ENCODE peak calls at places on chromosomes 11 and 22, in seven cellular contexts. O is ovary, W is sigmoid colon, E is heart left ventricle, F is endothelial cell of umbilical vein, Z is right lobe of liver, K is uterus. B is an unnamed sample. For H3K4me1, the result is how much of the 10 kb centered on the place peaks cover.

GRCh38 chr11:113168358-113168757 is 146.0 kb upstream of the TTC12 start:
- DNase-seq in E (no peak), F (no peak), K (no peak), Z (no peak), O (no peak), W (no peak), B (no peak)

GRCh38 chr11:69834811-69835800 is 15.9 kb upstream of the FGF3 start:
- DNase-seq in K (no peak), F (no peak), W (peak), E (peak), O (no peak), Z (peak), B (peak)

GRCh38 chr11:19669511-19669910 is 43.1 kb upstream of the NAV2 start:
- DNase-seq in O (no peak), Z (no peak), E (no peak), F (no peak), K (no peak), W (no peak), B (no peak)

GRCh38 chr11:36431429-36432092 is 78.5 kb downstream of the TRAF6 start:
- DNase-seq in O (peak), K (peak), Z (no peak), F (peak), W (peak), E (peak), B (no peak)

GRCh38 chr11:35618497-35619029 is 303 bp downstream of the FJX1 start:
- DNase-seq in E (no peak), W (peak), F (no peak), Z (peak), K (peak), O (no peak), B (peak)

GRCh38 chr22:42993651-42994275 is 21.2 kb downstream of the PACSIN2 start:
- DNase-seq in K (no peak), F (no peak), E (no peak), O (no peak), W (peak), Z (no peak), B (no peak)

GRCh38 chr11:103465555-103466140 is 356.4 kb downstream of the DYNC2H1 start:
- DNase-seq in K (no peak), Z (no peak), W (no peak), F (no peak), E (no peak), O (no peak), B (no peak)

GRCh38 chr22:18000441-18001039 is 23.8 kb downstream of the MICAL3 start:
- DNase-seq in Z (peak), W (peak), K (peak), O (peak), F (peak), E (peak), B (peak)

GRCh38 chr11:46446343-46446751 is 54.8 kb upstream of the CHRM4 start:
- DNase-seq in K (no peak), Z (no peak), W (no peak), O (no peak), F (peak), E (no peak), B (no peak)

GRCh38 chr22:29031236-29031982 is 30.2 kb downstream of the C22orf31 start:
- DNase-seq in K (peak), W (peak), O (peak), Z (peak), E (no peak), F (peak), B (no peak)

GRCh38 chr11:126338346-126339055 is 17.0 kb upstream of the ST3GAL4 start:
- DNase-seq in K (no peak), Z (no peak), W (no peak), O (no peak), E (no peak), F (no peak), B (peak)

GRCh38 chr22:23774922-23775436 is 2.3 kb downstream of the MMP11 start:
- DNase-seq in W (no peak), K (no peak), E (no peak), O (no peak), F (no peak), Z (no peak), B (no peak)

GRCh38 chr11:107705027-107705426 is 6.8 kb downstream of the SLN start:
- DNase-seq in W (no peak), E (no peak), Z (no peak), O (no peak), K (no peak), F (peak), B (no peak)

GRCh38 chr11:100739636-100740035 is 52.5 kb downstream of the ARHGAP42 start:
- DNase-seq in K (no peak), E (no peak), Z (no peak), W (no peak), O (no peak), F (peak), B (no peak)

GRCh38 chr11:74739546-74740270 is 8.5 kb upstream of the CHRDL2 start:
- DNase-seq in F (peak), K (peak), W (no peak), Z (peak), E (no peak), O (no peak), B (no peak)

GRCh38 chr11:86167499-86168161 is 76.9 kb upstream of the EED start:
- DNase-seq in O (no peak), E (no peak), Z (no peak), W (no peak), K (no peak), F (peak), B (no peak)

GRCh38 chr11:2215561-2216399 is 44.2 kb upstream of the TH start:
- DNase-seq in O (no peak), Z (peak), W (peak), F (no peak), K (no peak), E (peak), B (peak)

GRCh38 chr11:123628936-123629683 is 25.3 kb downstream of the SCN3B start:
- DNase-seq in Z (no peak), O (peak), E (peak), K (peak), W (peak), F (peak), B (no peak)

GRCh38 chr11:47254381-47254780 is 3.4 kb upstream of the NR1H3 start:
- DNase-seq in Z (no peak), E (no peak), K (no peak), W (peak), F (peak), O (no peak), B (peak)

GRCh38 chr11:30282289-30282631 is 40.6 kb upstream of the ARL14EP start:
- DNase-seq in K (no peak), E (no peak), W (no peak), Z (no peak), F (no peak), O (no peak), B (peak)

GRCh38 chr11:110056956-110057355 is 36.2 kb upstream of the ZC3H12C start:
- DNase-seq in E (no peak), K (no peak), O (no peak), F (no peak), W (no peak), Z (no peak), B (no peak)

GRCh38 chr11:30453705-30454104 is 130.8 kb downstream of the ARL14EP start:
- DNase-seq in Z (no peak), F (no peak), O (no peak), K (no peak), E (no peak), W (no peak), B (no peak)

GRCh38 chr11:96218901-96219300 is 124.1 kb downstream of the MAML2 start:
- DNase-seq in Z (no peak), E (no peak), O (no peak), F (no peak), W (no peak), K (no peak), B (no peak)
- H3K4me1 ChIP-seq in Z (under half), E (half or more), O (under half), F (under half), W (under half), K (under half), B (half or more)

DNA sequence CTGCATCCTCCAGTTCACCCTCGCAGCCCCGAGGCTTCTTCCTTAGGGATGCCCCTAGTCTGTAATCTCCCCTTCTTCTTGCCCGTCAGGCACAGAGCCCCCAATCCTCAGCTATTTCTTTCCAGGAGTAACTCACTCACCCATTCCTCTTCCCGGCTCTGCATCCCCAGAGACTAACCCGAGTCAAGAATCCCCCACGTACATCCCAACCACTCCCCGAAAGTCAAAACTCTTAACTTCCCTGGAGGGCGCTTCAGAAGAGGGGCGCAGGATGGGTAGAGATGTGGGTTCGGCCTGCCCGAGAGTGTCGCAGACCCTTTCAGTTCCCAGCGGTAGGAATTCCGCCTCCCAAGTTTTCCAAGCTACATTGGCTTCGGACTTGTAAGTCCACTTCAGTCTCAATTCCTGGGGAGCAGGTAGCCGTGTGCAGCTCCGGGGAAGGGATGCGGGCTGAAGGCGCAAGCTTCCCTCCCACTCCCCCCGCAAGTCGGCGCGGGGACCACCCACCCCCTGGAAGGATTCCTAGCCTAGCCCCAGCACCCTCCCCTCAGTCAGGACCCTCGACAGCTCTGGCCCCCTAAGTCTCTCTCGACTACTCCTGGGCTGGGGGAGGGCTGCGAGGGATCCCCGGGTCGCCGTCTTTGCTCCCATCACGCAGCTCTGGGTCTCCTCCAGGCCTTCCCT is 871 bp downstream of the BDNF start:
- DNase-seq in O (no peak), W (no peak), K (no peak), F (peak), E (no peak), Z (no peak), B (no peak)
- TF ChIP-seq POLR2A in O (no peak), W (no peak), K (no peak), F (peak), E (no peak), Z (no peak), B (no peak)

GRCh38 chr22:27273386-27273785 is 528.2 kb downstream of the MN1 start:
- DNase-seq in Z (no peak), O (no peak), E (no peak), K (no peak), W (no peak), F (no peak), B (no peak)

GRCh38 chr22:27267145-27267544 is 534.4 kb downstream of the MN1 start:
- DNase-seq in K (no peak), F (no peak), W (no peak), E (no peak), O (no peak), Z (no peak), B (no peak)

GRCh38 chr22:27269751-27270586 is 531.6 kb downstream of the MN1 start:
- DNase-seq in K (no peak), E (no peak), W (no peak), O (no peak), Z (no peak), F (no peak), B (no peak)

GRCh38 chr22:27274770-27275449 is 526.6 kb downstream of the MN1 start:
- DNase-seq in W (no peak), K (no peak), E (no peak), F (no peak), O (no peak), Z (no peak), B (no peak)

GRCh38 chr22:27270818-27271510 is 530.6 kb downstream of the MN1 start:
- DNase-seq in Z (no peak), K (no peak), F (no peak), O (peak), E (no peak), W (no peak), B (no peak)
- H3K4me3 ChIP-seq in Z (no peak), K (no peak), F (no peak), O (no peak), E (no peak), W (no peak), B (no peak)

GRCh38 chr11:118632577-118633318 is 25.3 kb downstream of the PHLDB1 start:
- DNase-seq in F (no peak), O (no peak), K (no peak), Z (no peak), E (no peak), W (no peak), B (no peak)

GRCh38 chr11:118633319-118633690 is 25.9 kb downstream of the PHLDB1 start:
- DNase-seq in Z (no peak), F (no peak), W (no peak), K (no peak), O (no peak), E (no peak), B (no peak)

GRCh38 chr11:118634435-118635236 is 27.2 kb downstream of the PHLDB1 start:
- DNase-seq in O (peak), K (peak), Z (peak), F (no peak), W (peak), E (peak), B (no peak)

GRCh38 chr11:118635237-118635591 is 27.8 kb downstream of the PHLDB1 start:
- DNase-seq in K (no peak), F (no peak), Z (no peak), E (no peak), O (peak), W (no peak), B (no peak)

DNA sequence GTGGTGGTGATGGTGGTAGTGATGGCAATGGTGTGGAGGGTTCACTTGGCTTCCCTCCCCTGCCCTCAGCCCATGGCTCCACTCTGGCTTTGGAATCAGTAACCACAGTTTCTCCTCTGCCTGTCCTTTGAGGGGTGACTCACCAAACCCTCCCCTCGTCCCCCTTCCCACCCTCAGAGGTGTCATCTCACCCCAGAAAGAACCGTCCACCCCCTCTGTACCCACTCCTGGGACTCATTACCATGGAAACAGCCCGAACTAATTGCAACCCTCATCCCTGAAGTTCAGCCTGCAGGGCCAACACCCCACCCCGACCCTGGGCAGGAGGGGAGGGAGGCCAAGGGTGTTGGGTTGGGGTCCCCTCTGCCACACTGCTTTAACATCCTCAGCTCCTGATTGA is 26.6 kb downstream of the PHLDB1 start:
- DNase-seq in Z (no peak), O (no peak), F (no peak), E (no peak), W (no peak), K (no peak), B (no peak)
- H3K4me1 ChIP-seq in Z (under half), O (under half), F (under half), E (half or more), W (half or more), K (under half), B (under half)

GRCh38 chr11:34358666-34359547 is 1.1 kb upstream of the ABTB2 start:
- DNase-seq in F (peak), K (peak), W (peak), O (peak), E (peak), Z (peak), B (peak)
- TF ChIP-seq POLR2A in F (no peak), K (peak), W (no peak), O (no peak), E (no peak), Z (no peak), B (no peak)

GRCh38 chr11:131907371-131907770 is 537.0 kb downstream of the NTM start:
- DNase-seq in W (no peak), F (no peak), K (no peak), Z (no peak), E (no peak), O (no peak), B (no peak)

GRCh38 chr11:131908316-131908715 is 537.9 kb downstream of the NTM start:
- DNase-seq in F (no peak), K (no peak), W (no peak), O (no peak), E (no peak), Z (no peak), B (no peak)

GRCh38 chr11:131906963-131907362 is 536.5 kb downstream of the NTM start:
- DNase-seq in E (no peak), F (no peak), W (no peak), O (no peak), Z (no peak), K (no peak), B (no peak)

GRCh38 chr11:131899954-131900580 is 529.7 kb downstream of the NTM start:
- DNase-seq in W (no peak), F (no peak), O (no peak), E (no peak), K (no peak), Z (no peak), B (no peak)

DNA sequence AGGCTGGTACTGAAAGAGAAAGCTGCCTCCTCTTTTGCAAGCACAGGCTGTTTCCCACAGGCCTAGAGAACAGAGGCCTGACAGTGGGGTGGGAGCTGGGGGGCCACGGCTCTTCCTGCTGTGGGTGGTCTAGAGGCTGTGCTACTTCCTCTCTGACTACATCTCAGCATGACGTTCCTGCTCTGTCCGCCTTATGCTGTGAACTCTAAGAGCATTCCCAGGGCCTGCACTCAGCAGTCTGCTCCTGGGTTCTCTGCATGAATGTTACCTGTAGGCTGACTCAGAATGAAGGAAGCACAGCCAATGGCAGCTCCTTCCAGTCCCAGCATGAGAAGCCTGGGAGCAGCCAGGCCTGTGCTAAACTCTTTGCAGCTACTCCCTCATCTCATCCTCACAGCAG is 534.3 kb downstream of the NTM start:
- DNase-seq in F (no peak), O (no peak), K (no peak), Z (no peak), W (no peak), E (no peak), B (no peak)
- H3K4me3 ChIP-seq in F (no peak), O (no peak), K (no peak), Z (no peak), W (no peak), E (no peak), B (no peak)

GRCh38 chr11:129423426-129423825 is 47.8 kb downstream of the BARX2 start:
- DNase-seq in K (no peak), E (no peak), Z (no peak), F (no peak), W (no peak), O (no peak), B (no peak)

GRCh38 chr11:129417458-129417857 is 41.8 kb downstream of the BARX2 start:
- DNase-seq in F (no peak), W (no peak), O (no peak), E (no peak), Z (no peak), K (no peak), B (no peak)

GRCh38 chr11:129414144-129414876 is 38.7 kb downstream of the BARX2 start:
- DNase-seq in F (no peak), Z (no peak), K (no peak), W (no peak), E (no peak), O (no peak), B (no peak)

GRCh38 chr11:129416080-129416820 is 40.6 kb downstream of the BARX2 start:
- DNase-seq in E (no peak), Z (no peak), F (no peak), K (no peak), W (no peak), O (no peak), B (no peak)

DNA sequence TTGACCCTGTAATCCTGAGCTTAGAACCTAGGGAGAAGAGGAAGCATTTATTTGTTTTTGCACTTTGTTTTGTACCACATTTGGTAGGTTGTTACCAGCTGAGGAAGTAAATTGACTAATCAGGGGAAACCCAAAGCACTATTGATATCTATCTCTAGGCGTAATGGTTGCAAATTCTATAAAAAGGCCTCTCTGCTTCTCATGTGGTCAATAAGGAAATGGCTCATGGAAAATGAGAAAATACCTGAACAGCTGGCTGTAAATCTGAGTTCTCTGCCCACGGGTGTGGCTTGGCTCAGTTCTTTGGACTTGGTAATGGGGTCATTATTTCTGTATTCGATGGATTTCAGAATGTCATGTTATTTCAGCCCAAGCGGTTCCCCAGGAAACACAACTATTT is 42.4 kb downstream of the BARX2 start:
- DNase-seq in K (no peak), E (no peak), W (no peak), F (no peak), Z (no peak), O (no peak), B (no peak)
- H3K4me1 ChIP-seq in K (under half), E (under half), W (under half), F (under half), Z (under half), O (under half), B (under half)

GRCh38 chr11:9568161-9568853 is 5.2 kb upstream of the WEE1 start:
- DNase-seq in Z (no peak), O (no peak), E (no peak), W (no peak), K (no peak), F (no peak), B (no peak)

GRCh38 chr11:9567401-9567800 is 6.1 kb upstream of the WEE1 start:
- DNase-seq in K (no peak), F (no peak), Z (no peak), O (no peak), E (no peak), W (no peak), B (no peak)

GRCh38 chr11:9568854-9569587 is 4.4 kb upstream of the WEE1 start:
- DNase-seq in F (peak), Z (peak), K (peak), E (no peak), W (peak), O (peak), B (no peak)

GRCh38 chr11:9565822-9566560 is 7.5 kb upstream of the WEE1 start:
- DNase-seq in F (peak), O (peak), Z (no peak), K (peak), E (no peak), W (peak), B (no peak)

GRCh38 chr11:9566561-9567063 is 6.9 kb upstream of the WEE1 start:
- DNase-seq in F (no peak), O (no peak), W (no peak), K (no peak), E (no peak), Z (no peak), B (no peak)
- TF ChIP-seq POLR2A in F (no peak), O (no peak), W (no peak), K (no peak), E (no peak), Z (no peak), B (no peak)